ENCODE peak calls at places on chromosomes 13 and 19, in four cellular contexts. One of them, this sample, is unnamed.

GRCh38 chr13:50589651-50590054 is 253.8 kb downstream of the DLEU7 start:
- DNase-seq in GM12878: no peak
- DNase-seq in HepG2: no peak
- DNase-seq in WTC11: no peak
- DNase-seq in this sample: no peak

GRCh38 chr13:110268576-110269185 is 38.3 kb downstream of the COL4A1 start:
- DNase-seq in HepG2: no peak
- DNase-seq in GM12878: no peak
- DNase-seq in WTC11: no peak
- DNase-seq in this sample: peak; percentile 8

GRCh38 chr13:102825921-102826706 is 19.7 kb upstream of the ERCC5 start:
- DNase-seq in GM12878: no peak
- DNase-seq in HepG2: no peak
- DNase-seq in WTC11: no peak
- DNase-seq in this sample: no peak

GRCh38 chr19:5961969-5962945 is 15.7 kb downstream of the RANBP3 start:
- DNase-seq in HepG2: peak; percentile 98
- DNase-seq in GM12878: no peak
- DNase-seq in WTC11: no peak
- DNase-seq in this sample: no peak

GRCh38 chr13:105920375-105920774 is 615.1 kb downstream of the EFNB2 start:
- DNase-seq in GM12878: no peak
- DNase-seq in WTC11: no peak
- DNase-seq in HepG2: no peak
- DNase-seq in this sample: no peak

GRCh38 chr13:48590141-48590863 is 57.4 kb upstream of the RCBTB2 start:
- DNase-seq in GM12878: no peak
- DNase-seq in WTC11: no peak
- DNase-seq in HepG2: no peak
- DNase-seq in this sample: no peak

GRCh38 chr19:20969498-20969897 is 46.4 kb downstream of the ZNF85 start:
- DNase-seq in WTC11: no peak
- DNase-seq in GM12878: no peak
- DNase-seq in HepG2: peak; percentile 17
- DNase-seq in this sample: no peak

GRCh38 chr13:75263741-75264407 is 218.1 kb downstream of the TBC1D4 start:
- DNase-seq in HepG2: no peak
- DNase-seq in GM12878: no peak
- DNase-seq in WTC11: no peak
- DNase-seq in this sample: no peak

GRCh38 chr19:23095406-23095805 is 21.4 kb upstream of the ZNF730 start:
- DNase-seq in GM12878: no peak
- DNase-seq in HepG2: no peak
- DNase-seq in WTC11: no peak
- DNase-seq in this sample: no peak

GRCh38 chr19:23098988-23099387 is 17.8 kb upstream of the ZNF730 start:
- DNase-seq in WTC11: no peak
- DNase-seq in GM12878: no peak
- DNase-seq in HepG2: no peak
- DNase-seq in this sample: no peak

GRCh38 chr19:23099966-23100365 is 16.9 kb upstream of the ZNF730 start:
- DNase-seq in WTC11: no peak
- DNase-seq in GM12878: no peak
- DNase-seq in HepG2: no peak
- DNase-seq in this sample: no peak

GRCh38 chr19:23101241-23101640 is 15.6 kb upstream of the ZNF730 start:
- DNase-seq in HepG2: no peak
- DNase-seq in GM12878: no peak
- DNase-seq in WTC11: no peak
- DNase-seq in this sample: no peak

GRCh38 chr19:23098286-23098685 is 18.5 kb upstream of the ZNF730 start:
- DNase-seq in HepG2: no peak
- DNase-seq in WTC11: no peak
- DNase-seq in GM12878: no peak
- DNase-seq in this sample: no peak
- TF ChIP-seq MAX in HepG2: no peak
- TF ChIP-seq MAX in WTC11: no peak
- TF ChIP-seq MAX in GM12878: no peak
- TF ChIP-seq MAX in this sample: no peak

GRCh38 chr19:29680447-29680846 is 15.2 kb downstream of the PLEKHF1 start:
- DNase-seq in HepG2: no peak
- DNase-seq in WTC11: no peak
- DNase-seq in GM12878: no peak
- DNase-seq in this sample: no peak
- TF ChIP-seq CREM in HepG2: no peak
- TF ChIP-seq CREM in WTC11: no peak
- TF ChIP-seq CREM in GM12878: peak; percentile 6
- TF ChIP-seq CREM in this sample: no peak

DNA sequence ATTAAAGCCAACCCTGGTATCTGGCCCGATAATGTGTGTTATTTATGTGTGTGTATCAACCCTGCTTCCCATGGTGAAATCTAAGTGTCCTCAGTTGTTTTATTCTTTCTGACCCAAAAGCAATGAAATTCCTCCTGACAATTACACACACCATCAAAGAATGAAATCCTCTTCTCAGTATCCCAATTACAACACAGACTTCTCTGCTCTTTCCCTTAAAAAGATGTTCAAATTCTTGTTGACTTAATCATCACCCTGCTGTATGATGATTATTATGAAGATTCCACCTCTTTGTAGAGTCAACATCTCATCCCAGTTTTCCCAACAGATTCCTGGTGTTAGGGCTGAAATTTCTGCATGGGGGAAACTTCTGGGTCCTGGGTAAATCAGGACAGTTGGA is 8.9 kb upstream of the TRPC4 start:
- DNase-seq in HepG2: no peak
- DNase-seq in GM12878: no peak
- DNase-seq in WTC11: no peak
- DNase-seq in this sample: no peak
- TF ChIP-seq SP1 in HepG2: no peak
- TF ChIP-seq SP1 in GM12878: no peak
- TF ChIP-seq SP1 in WTC11: no peak
- TF ChIP-seq SP1 in this sample: no peak

DNA sequence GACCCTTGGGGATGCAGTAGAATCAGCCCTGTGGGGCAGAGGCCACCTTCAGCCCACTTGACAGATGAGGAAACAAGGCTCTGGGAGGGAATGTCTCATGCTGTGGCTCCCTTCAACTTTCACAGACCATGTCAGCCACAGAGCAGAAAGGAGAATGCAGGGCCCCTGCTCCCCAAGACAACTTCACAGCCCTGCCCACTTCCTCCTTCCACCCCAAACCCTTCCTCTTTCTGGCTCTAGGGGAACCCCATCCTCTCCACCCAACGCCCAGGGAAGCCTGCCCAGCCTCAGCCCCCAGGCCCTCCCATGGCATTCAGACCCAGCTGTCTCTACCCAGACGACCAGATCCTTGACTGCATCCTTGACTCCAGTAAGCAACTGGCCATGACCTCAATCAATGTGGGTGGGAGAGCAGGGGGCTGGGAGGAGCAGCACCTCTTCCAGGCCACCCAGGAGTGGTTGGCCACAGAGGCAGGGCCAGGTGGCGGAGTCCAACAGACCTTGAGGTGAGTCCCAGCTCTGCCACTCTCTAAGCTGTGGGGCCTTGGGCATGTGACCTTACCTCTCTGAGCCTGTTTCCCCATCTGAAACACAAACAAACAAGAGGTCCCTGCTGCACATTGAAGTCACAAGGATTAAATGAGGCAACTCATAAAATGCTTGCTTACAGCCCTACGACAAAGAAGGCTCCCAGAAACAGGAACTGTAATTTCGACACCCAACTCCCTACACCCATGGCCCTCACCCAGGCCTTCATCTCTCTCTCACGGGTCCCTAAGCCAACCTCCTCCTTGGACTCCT is 15.8 kb downstream of the DEDD2 start:
- DNase-seq in HepG2: no peak
- DNase-seq in WTC11: no peak
- DNase-seq in GM12878: peak; percentile 68
- DNase-seq in this sample: no peak
- TF ChIP-seq MAX in HepG2: no peak
- TF ChIP-seq MAX in WTC11: no peak
- TF ChIP-seq MAX in GM12878: no peak
- TF ChIP-seq MAX in this sample: no peak

This sample was measured in K562.